ENCODE peak calls at places on chromosomes 7 and 10, in five cellular contexts. One of them, this sample, is unnamed.

GRCh38 chr7:104679085-104679484 is 334.9 kb upstream of the KMT2E start:
- DNase-seq in fibroblast of lung: no peak
- DNase-seq in neural progenitor cell: no peak
- DNase-seq in GM23338: no peak
- DNase-seq in HCT116: no peak
- DNase-seq in this sample: no peak

GRCh38 chr10:73888514-73888913 is 14.2 kb upstream of the CAMK2G start:
- DNase-seq in HCT116: no peak
- DNase-seq in fibroblast of lung: peak
- DNase-seq in neural progenitor cell: no peak
- DNase-seq in GM23338: no peak
- DNase-seq in this sample: peak

GRCh38 chr7:141663081-141663510 is 38.9 kb downstream of the DENND11 start:
- DNase-seq in GM23338: no peak
- DNase-seq in HCT116: no peak
- DNase-seq in fibroblast of lung: no peak
- DNase-seq in neural progenitor cell: no peak
- DNase-seq in this sample: peak

GRCh38 chr7:126185959-126186580 is 1066.7 kb downstream of the GRM8 start:
- DNase-seq in fibroblast of lung: no peak
- DNase-seq in neural progenitor cell: peak
- DNase-seq in GM23338: peak
- DNase-seq in HCT116: no peak
- DNase-seq in this sample: no peak

GRCh38 chr7:28483868-28484267 is 71.5 kb downstream of the CREB5 start:
- DNase-seq in fibroblast of lung: peak
- DNase-seq in GM23338: no peak
- DNase-seq in HCT116: no peak
- DNase-seq in neural progenitor cell: no peak
- DNase-seq in this sample: no peak

GRCh38 chr10:89160339-89160738 is 46.8 kb downstream of the CH25H start:
- DNase-seq in fibroblast of lung: peak
- DNase-seq in GM23338: no peak
- DNase-seq in neural progenitor cell: no peak
- DNase-seq in HCT116: no peak
- DNase-seq in this sample: no peak

GRCh38 chr10:70493660-70494234 is 15.2 kb downstream of the PALD1 start:
- DNase-seq in GM23338: peak
- DNase-seq in neural progenitor cell: peak
- DNase-seq in HCT116: no peak
- DNase-seq in fibroblast of lung: no peak
- DNase-seq in this sample: no peak

GRCh38 chr7:23852988-23853387 is 143.0 kb downstream of the STK31 start:
- DNase-seq in GM23338: no peak
- DNase-seq in HCT116: no peak
- DNase-seq in fibroblast of lung: no peak
- DNase-seq in neural progenitor cell: no peak
- DNase-seq in this sample: no peak

GRCh38 chr7:45408407-45408737 is 165.8 kb upstream of the ADCY1 start:
- DNase-seq in HCT116: no peak
- DNase-seq in GM23338: peak
- DNase-seq in neural progenitor cell: no peak
- DNase-seq in fibroblast of lung: no peak
- DNase-seq in this sample: no peak

GRCh38 chr10:90587081-90587491 is 270.8 kb downstream of the HTR7 start:
- DNase-seq in fibroblast of lung: peak
- DNase-seq in GM23338: no peak
- DNase-seq in HCT116: peak
- DNase-seq in neural progenitor cell: no peak
- DNase-seq in this sample: peak

GRCh38 chr7:83472376-83472775 is 176.6 kb downstream of the SEMA3E start:
- DNase-seq in GM23338: no peak
- DNase-seq in HCT116: no peak
- DNase-seq in fibroblast of lung: no peak
- DNase-seq in neural progenitor cell: no peak
- DNase-seq in this sample: no peak

GRCh38 chr10:83037653-83038052 is 1101.7 kb upstream of the GHITM start:
- DNase-seq in fibroblast of lung: peak
- DNase-seq in GM23338: peak
- DNase-seq in neural progenitor cell: no peak
- DNase-seq in HCT116: no peak
- DNase-seq in this sample: no peak

GRCh38 chr7:123712619-123713018 is 36.2 kb downstream of the WASL start:
- DNase-seq in GM23338: no peak
- DNase-seq in neural progenitor cell: no peak
- DNase-seq in fibroblast of lung: peak
- DNase-seq in HCT116: no peak
- DNase-seq in this sample: no peak

GRCh38 chr7:28747854-28748253 is 210.3 kb downstream of the TRIL start:
- DNase-seq in fibroblast of lung: no peak
- DNase-seq in neural progenitor cell: no peak
- DNase-seq in HCT116: no peak
- DNase-seq in GM23338: no peak
- DNase-seq in this sample: no peak

GRCh38 chr7:23474829-23475578 is 4.7 kb upstream of the IGF2BP3 start:
- DNase-seq in neural progenitor cell: no peak
- DNase-seq in GM23338: no peak
- DNase-seq in fibroblast of lung: no peak
- DNase-seq in HCT116: no peak
- DNase-seq in this sample: no peak

GRCh38 chr7:151539055-151539714 is 19.5 kb upstream of the RHEB start:
- DNase-seq in fibroblast of lung: peak
- DNase-seq in HCT116: no peak
- DNase-seq in neural progenitor cell: peak
- DNase-seq in GM23338: peak
- DNase-seq in this sample: no peak

GRCh38 chr10:31604141-31604540 is 285.1 kb downstream of the ZEB1 start:
- DNase-seq in neural progenitor cell: no peak
- DNase-seq in GM23338: peak
- DNase-seq in fibroblast of lung: no peak
- DNase-seq in HCT116: no peak
- DNase-seq in this sample: no peak

GRCh38 chr7:37921340-37921805 is 933 bp downstream of the EPDR1 start:
- DNase-seq in neural progenitor cell: peak
- DNase-seq in GM23338: peak
- DNase-seq in fibroblast of lung: peak
- DNase-seq in HCT116: no peak
- DNase-seq in this sample: no peak

GRCh38 chr10:26698909-26699308 is 1.4 kb downstream of the PDSS1 start:
- DNase-seq in HCT116: no peak
- DNase-seq in GM23338: no peak
- DNase-seq in neural progenitor cell: no peak
- DNase-seq in fibroblast of lung: no peak
- DNase-seq in this sample: no peak
- H3K4me2 ChIP-seq in HCT116: peak
- H3K4me2 ChIP-seq in GM23338: peak
- H3K4me2 ChIP-seq in neural progenitor cell: peak
- H3K4me2 ChIP-seq in fibroblast of lung: peak
- H3K4me2 ChIP-seq in this sample: peak

GRCh38 chr10:121335386-121335925 is 262.8 kb downstream of the FGFR2 start:
- DNase-seq in fibroblast of lung: no peak
- DNase-seq in GM23338: no peak
- DNase-seq in HCT116: no peak
- DNase-seq in neural progenitor cell: no peak
- DNase-seq in this sample: no peak
- H3K4me2 ChIP-seq in fibroblast of lung: no peak
- H3K4me2 ChIP-seq in GM23338: no peak
- H3K4me2 ChIP-seq in HCT116: no peak
- H3K4me2 ChIP-seq in neural progenitor cell: no peak
- H3K4me2 ChIP-seq in this sample: no peak

GRCh38 chr10:123463176-123463575 is 203.0 kb upstream of the GPR26 start:
- DNase-seq in HCT116: no peak
- DNase-seq in GM23338: no peak
- DNase-seq in fibroblast of lung: no peak
- DNase-seq in neural progenitor cell: no peak
- DNase-seq in this sample: no peak
- H3K4me2 ChIP-seq in HCT116: no peak
- H3K4me2 ChIP-seq in GM23338: no peak
- H3K4me2 ChIP-seq in fibroblast of lung: no peak
- H3K4me2 ChIP-seq in neural progenitor cell: no peak
- H3K4me2 ChIP-seq in this sample: no peak

GRCh38 chr10:125153693-125154490 is 6.5 kb downstream of the CTBP2 start:
- DNase-seq in GM23338: no peak
- DNase-seq in fibroblast of lung: peak
- DNase-seq in neural progenitor cell: no peak
- DNase-seq in HCT116: no peak
- DNase-seq in this sample: no peak
- H3K4me2 ChIP-seq in GM23338: peak
- H3K4me2 ChIP-seq in fibroblast of lung: peak
- H3K4me2 ChIP-seq in neural progenitor cell: peak
- H3K4me2 ChIP-seq in HCT116: peak
- H3K4me2 ChIP-seq in this sample: no peak

DNA sequence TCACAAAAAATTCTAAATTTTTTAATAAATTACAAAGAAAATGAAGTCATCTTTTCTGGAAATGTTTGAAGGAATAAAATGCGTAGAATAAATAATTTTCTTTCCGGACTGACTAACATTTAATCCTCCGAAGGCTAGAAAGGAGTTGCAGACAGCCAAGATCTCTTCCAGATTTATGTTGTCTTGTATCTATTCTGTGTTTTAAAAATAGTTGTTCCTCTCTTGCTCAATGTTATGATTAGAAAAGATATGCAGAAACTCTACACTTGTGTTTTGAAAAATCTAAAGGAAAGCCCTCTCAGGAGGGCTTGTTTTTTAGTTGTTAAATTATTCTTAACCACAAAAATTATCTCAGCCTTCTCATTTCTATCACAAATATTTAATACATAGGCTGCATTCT is 70.7 kb downstream of the MACC1 start:
- DNase-seq in HCT116: no peak
- DNase-seq in neural progenitor cell: no peak
- DNase-seq in fibroblast of lung: no peak
- DNase-seq in GM23338: no peak
- DNase-seq in this sample: no peak
- H3K4me2 ChIP-seq in HCT116: no peak
- H3K4me2 ChIP-seq in neural progenitor cell: no peak
- H3K4me2 ChIP-seq in fibroblast of lung: no peak
- H3K4me2 ChIP-seq in GM23338: no peak
- H3K4me2 ChIP-seq in this sample: no peak

DNA sequence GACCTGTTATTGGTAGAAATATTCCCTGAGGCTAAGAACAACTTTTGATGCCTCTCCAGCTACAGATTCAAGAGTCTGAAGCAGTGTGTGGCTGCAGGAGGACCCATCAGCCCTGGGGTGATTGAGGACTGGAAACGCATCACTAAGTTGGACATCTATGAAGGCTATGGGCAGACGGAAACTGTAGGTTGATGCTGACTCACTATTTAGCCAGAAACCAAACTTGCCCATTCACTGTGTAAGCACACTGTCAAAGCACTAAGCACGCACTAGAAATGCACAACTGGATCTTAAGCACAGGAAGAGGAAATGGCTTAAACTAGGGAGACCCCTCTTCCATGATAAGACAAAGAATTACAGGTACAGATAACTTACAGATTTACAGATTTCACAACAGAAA is 20.8 kb downstream of the ACSM6 start:
- DNase-seq in neural progenitor cell: no peak
- DNase-seq in HCT116: no peak
- DNase-seq in fibroblast of lung: peak
- DNase-seq in GM23338: no peak
- DNase-seq in this sample: no peak
- H3K4me2 ChIP-seq in neural progenitor cell: no peak
- H3K4me2 ChIP-seq in HCT116: peak
- H3K4me2 ChIP-seq in fibroblast of lung: no peak
- H3K4me2 ChIP-seq in GM23338: no peak
- H3K4me2 ChIP-seq in this sample: no peak

GRCh38 chr7:128053991-128054390 is 22.8 kb upstream of the LRRC4 start:
- DNase-seq in HCT116: no peak
- DNase-seq in GM23338: peak
- DNase-seq in fibroblast of lung: no peak
- DNase-seq in neural progenitor cell: no peak
- DNase-seq in this sample: no peak

GRCh38 chr7:128059143-128059975 is 28.1 kb upstream of the LRRC4 start:
- DNase-seq in HCT116: no peak
- DNase-seq in fibroblast of lung: peak
- DNase-seq in neural progenitor cell: peak
- DNase-seq in GM23338: peak
- DNase-seq in this sample: no peak

GRCh38 chr7:128057909-128058308 is 26.7 kb upstream of the LRRC4 start:
- DNase-seq in GM23338: no peak
- DNase-seq in HCT116: no peak
- DNase-seq in neural progenitor cell: no peak
- DNase-seq in fibroblast of lung: no peak
- DNase-seq in this sample: no peak

GRCh38 chr7:128055668-128056067 is 24.4 kb upstream of the LRRC4 start:
- DNase-seq in neural progenitor cell: no peak
- DNase-seq in fibroblast of lung: peak
- DNase-seq in GM23338: no peak
- DNase-seq in HCT116: no peak
- DNase-seq in this sample: no peak

DNA sequence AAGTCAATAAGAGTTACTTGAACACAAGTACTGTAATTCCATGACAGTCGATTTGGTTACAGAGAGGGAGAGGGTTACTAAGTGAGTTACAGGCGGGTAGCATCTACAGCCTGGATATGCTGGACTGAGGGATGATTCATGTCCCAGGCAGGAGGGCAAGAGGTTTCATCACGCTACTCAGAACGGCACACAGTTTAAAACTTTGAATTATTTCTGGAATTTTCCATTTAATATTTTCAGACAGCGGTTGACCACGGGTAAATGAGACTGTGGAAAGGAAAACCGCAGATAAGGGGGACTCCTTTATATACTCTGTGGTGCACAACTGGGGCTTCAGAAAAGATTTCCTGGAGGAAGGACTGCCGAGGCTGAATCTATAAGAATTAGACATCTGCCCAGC is 25.7 kb upstream of the LRRC4 start:
- DNase-seq in HCT116: no peak
- DNase-seq in GM23338: no peak
- DNase-seq in fibroblast of lung: peak
- DNase-seq in neural progenitor cell: no peak
- DNase-seq in this sample: no peak
- H3K4me2 ChIP-seq in HCT116: no peak
- H3K4me2 ChIP-seq in GM23338: no peak
- H3K4me2 ChIP-seq in fibroblast of lung: no peak
- H3K4me2 ChIP-seq in neural progenitor cell: no peak
- H3K4me2 ChIP-seq in this sample: no peak

This sample was measured in PC-9.